ENCODE peak calls at places on chromosomes 5 and 9, in seven cellular contexts. F is stimulated activated CD4-positive, alpha-beta T cell treated with anti-CD3 and anti-CD28 coated beads, Interleukin-15, amount 100 ng/mL, for 1 hour; I is fibroblast of lung; R is fibroblast of mammary gland; N is ELR; H is NCI-H1930; C is uterus. O is an unnamed sample.

GRCh38 chr5:138874771-138875628 is at the start of gene LRRTM2:
- DNase-seq in F (no peak), I (peak; percentile 95), R (peak; percentile 89), N (peak; percentile 93), H (no peak), C (no peak), O (peak; percentile 77)

GRCh38 chr5:16265141-16265540 is 85.5 kb upstream of the MARCHF11 start:
- DNase-seq in F (no peak), I (no peak), R (no peak), N (peak; percentile 5), H (no peak), C (no peak), O (peak; percentile 0)

GRCh38 chr5:33816791-33817190 is 75.0 kb downstream of the ADAMTS12 start:
- DNase-seq in F (no peak), I (peak; percentile 75), R (peak; percentile 63), N (peak; percentile 45), H (no peak), C (no peak), O (peak; percentile 91)

GRCh38 chr5:91176288-91177016 is 206.7 kb downstream of the ARRDC3 start:
- DNase-seq in F (no peak), I (peak; percentile 17), R (no peak), N (no peak), H (no peak), C (no peak), O (peak; percentile 73)

GRCh38 chr9:110175275-110175968 is 32.5 kb downstream of the C9orf152 start:
- DNase-seq in F (no peak), I (no peak), R (no peak), N (peak; percentile 45), H (no peak), C (no peak), O (no peak)

GRCh38 chr5:127705120-127705892 is 2.1 kb downstream of the CCDC192 start:
- DNase-seq in F (no peak), I (peak; percentile 77), R (peak; percentile 92), N (peak; percentile 77), H (no peak), C (no peak), O (peak; percentile 92)

GRCh38 chr9:92973700-92974099 is 26.4 kb downstream of the FGD3 start:
- DNase-seq in F (no peak), I (no peak), R (no peak), N (no peak), H (no peak), C (no peak), O (no peak)

GRCh38 chr5:103441523-103441922 is 121.1 kb downstream of the NUDT12 start:
- DNase-seq in F (no peak), I (no peak), R (no peak), N (peak; percentile 41), H (no peak), C (no peak), O (no peak)

GRCh38 chr9:115099891-115100290 is 18.1 kb downstream of the TNC start:
- DNase-seq in F (no peak), I (peak; percentile 46), R (no peak), N (no peak), H (no peak), C (no peak), O (no peak)

GRCh38 chr5:81749562-81750307 is 1.2 kb downstream of the SSBP2 start:
- DNase-seq in F (peak; percentile 38), I (no peak), R (no peak), N (peak; percentile 43), H (no peak), C (peak; percentile 51), O (peak; percentile 22)

GRCh38 chr9:36450110-36450732 is 50.2 kb upstream of the RNF38 start:
- DNase-seq in F (no peak), I (peak; percentile 36), R (peak; percentile 65), N (peak; percentile 74), H (peak; percentile 52), C (no peak), O (peak; percentile 73)